ENCODE peak calls at places on chromosomes 5 and 9, in seven cellular contexts. K, H, U, W, P, I and D are unnamed samples.

GRCh38 chr5:51396797-51397196 is 13.5 kb downstream of the ISL1 start:
- DNase-seq in K (no peak), H (no peak), U (no peak), W (no peak), P (no peak), I (peak; percentile 37), D (no peak)

GRCh38 chr5:111775224-111775623 is 18.2 kb upstream of the NREP start:
- DNase-seq in K (no peak), H (no peak), U (no peak), W (no peak), P (no peak), I (peak; percentile 54), D (peak; percentile 83)

GRCh38 chr9:111231801-111232580 is 98.0 kb downstream of the OR2K2 start:
- DNase-seq in K (no peak), H (no peak), U (no peak), W (no peak), P (peak; percentile 13), I (no peak), D (no peak)

GRCh38 chr9:8685846-8686245 is 886.3 kb upstream of the DMAC1 start:
- DNase-seq in K (no peak), H (no peak), U (no peak), W (no peak), P (no peak), I (no peak), D (no peak)

GRCh38 chr5:167993771-167994170 is 297.7 kb upstream of the WWC1 start:
- DNase-seq in K (no peak), H (no peak), U (no peak), W (no peak), P (no peak), I (no peak), D (no peak)

GRCh38 chr9:133830310-133830709 is 92.2 kb upstream of the SARDH start:
- DNase-seq in K (no peak), H (no peak), U (no peak), W (no peak), P (no peak), I (no peak), D (no peak)

GRCh38 chr5:176870110-176870591 is 29.0 kb downstream of the HK3 start:
- DNase-seq in K (peak; percentile 78), H (no peak), U (no peak), W (no peak), P (peak; percentile 60), I (peak; percentile 48), D (peak; percentile 41)

GRCh38 chr5:77847814-77848290 is 71.7 kb upstream of the TBCA start:
- DNase-seq in K (no peak), H (no peak), U (no peak), W (no peak), P (no peak), I (peak; percentile 45), D (no peak)

GRCh38 chr5:158194561-158194961 is 335.6 kb upstream of the CLINT1 start:
- DNase-seq in K (no peak), H (no peak), U (no peak), W (no peak), P (peak; percentile 61), I (no peak), D (no peak)

GRCh38 chr5:115599502-115599901 is 2.8 kb downstream of the TICAM2 start:
- DNase-seq in K (no peak), H (no peak), U (no peak), W (no peak), P (no peak), I (peak; percentile 77), D (peak; percentile 74)

GRCh38 chr5:3009605-3010004 is 258.1 kb upstream of the IRX2 start:
- DNase-seq in K (no peak), H (no peak), U (no peak), W (no peak), P (no peak), I (no peak), D (no peak)

GRCh38 chr9:8660383-8660782 is 860.8 kb upstream of the DMAC1 start:
- DNase-seq in K (no peak), H (no peak), U (peak; percentile 80), W (no peak), P (peak; percentile 93), I (peak; percentile 41), D (no peak)

GRCh38 chr5:160418561-160419457 is at the start of gene SLU7:
- DNase-seq in K (peak; percentile 95), H (peak; percentile 86), U (peak; percentile 94), W (peak; percentile 94), P (peak; percentile 97), I (peak; percentile 96), D (peak; percentile 99)
- H3K4me1 ChIP-seq in K (peaks cover 40% of the 10 kb centered on the region), H (peaks cover 19% of the 10 kb centered on the region), U (peaks cover 11% of the 10 kb centered on the region), W (peaks cover 11% of the 10 kb centered on the region), P (peaks cover 28% of the 10 kb centered on the region), I (peaks cover 8% of the 10 kb centered on the region), D (peaks cover 27% of the 10 kb centered on the region)

DNA sequence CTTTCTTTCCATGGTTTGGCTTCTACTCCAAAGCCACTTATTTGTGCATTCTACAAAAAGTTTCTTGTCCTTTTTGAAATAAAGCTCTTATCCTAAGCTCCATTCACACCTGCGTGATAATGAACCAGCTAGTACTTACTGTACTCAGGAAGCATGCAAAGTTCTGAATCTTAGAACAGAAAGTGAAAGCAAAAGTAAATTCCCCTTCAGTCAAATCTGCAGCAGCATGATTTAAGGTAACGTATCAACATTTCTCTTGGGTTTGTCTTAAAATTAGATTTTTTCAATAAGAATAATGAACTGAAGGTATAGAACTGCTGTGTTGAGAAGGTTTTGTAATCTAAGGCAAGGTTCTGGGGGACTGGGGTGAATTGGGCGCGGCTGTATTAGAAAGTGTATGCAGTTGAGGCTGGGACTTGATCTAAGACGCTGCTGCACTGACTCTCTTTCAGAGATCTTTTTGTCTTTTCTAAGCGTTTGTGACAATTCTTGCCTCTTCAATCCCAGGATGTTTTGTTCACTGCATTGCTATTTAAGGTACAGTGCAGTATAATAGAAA is at the start of gene ERAP2:
- DNase-seq in K (peak; percentile 27), H (no peak), U (no peak), W (no peak), P (peak; percentile 31), I (peak; percentile 71), D (peak; percentile 67)
- H3K4me1 ChIP-seq in K (peaks cover 11% of the 10 kb centered on the region), H (peaks cover 31% of the 10 kb centered on the region), U (no peaks in the 10 kb centered on the region), W (peaks cover 1% of the 10 kb centered on the region), P (peaks cover 4% of the 10 kb centered on the region), I (peaks cover 2% of the 10 kb centered on the region), D (peaks cover 12% of the 10 kb centered on the region)

DNA sequence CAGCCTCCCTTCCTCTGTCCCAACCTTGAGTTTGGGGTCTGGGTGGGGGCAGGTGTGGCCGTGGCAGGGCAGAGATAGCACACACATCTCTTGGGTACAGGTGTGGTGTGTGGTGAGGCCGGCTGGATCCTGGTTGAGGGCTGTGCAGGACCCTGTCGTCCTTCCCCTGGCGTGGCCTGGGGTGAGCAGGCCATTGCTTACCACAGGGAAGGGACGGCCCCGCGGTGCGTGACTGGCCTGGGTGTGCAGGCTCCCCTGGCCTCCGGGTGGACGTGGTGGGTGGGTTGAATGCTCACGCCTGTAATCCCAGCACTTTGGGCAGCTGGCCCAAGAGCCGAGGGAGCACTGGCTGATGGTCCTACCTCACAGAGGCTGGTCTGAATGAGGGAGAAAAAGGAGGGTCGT is 1.2 kb downstream of the ARRDC1 start:
- DNase-seq in K (no peak), H (no peak), U (peak; percentile 51), W (no peak), P (peak; percentile 26), I (no peak), D (no peak)
- H3K4me1 ChIP-seq in K (peaks cover 26% of the 10 kb centered on the region), H (peaks cover 20% of the 10 kb centered on the region), U (peaks cover 7% of the 10 kb centered on the region), W (peaks cover 26% of the 10 kb centered on the region), P (peaks cover 4% of the 10 kb centered on the region), I (peaks cover 35% of the 10 kb centered on the region), D (peaks cover 14% of the 10 kb centered on the region)

GRCh38 chr5:9894571-9895304 is 264.6 kb upstream of the TAS2R1 start:
- DNase-seq in K (no peak), H (no peak), U (no peak), W (no peak), P (no peak), I (no peak), D (no peak)
- H3K4me1 ChIP-seq in K (no peaks in the 10 kb centered on the region), H (no peaks in the 10 kb centered on the region), U (no peaks in the 10 kb centered on the region), W (no peaks in the 10 kb centered on the region), P (no peaks in the 10 kb centered on the region), I (no peaks in the 10 kb centered on the region), D (no peaks in the 10 kb centered on the region)